ENCODE peak calls at places on chromosomes 7 and 10, in four cellular contexts. One of them, this sample, is unnamed. For H3K36me3 and H3K4me1, the result is how much of the 10 kb centered on the place peaks cover.

GRCh38 chr10:110273474-110273873 is 31.2 kb downstream of the SMNDC1 start:
- DNase-seq in HCT116: no peak
- DNase-seq in H1: no peak
- DNase-seq in right lobe of liver: peak
- DNase-seq in this sample: no peak

GRCh38 chr7:105130048-105130447 is 116.0 kb downstream of the KMT2E start:
- DNase-seq in right lobe of liver: no peak
- DNase-seq in HCT116: no peak
- DNase-seq in H1: no peak
- DNase-seq in this sample: no peak

GRCh38 chr10:87767253-87767652 is 50.8 kb downstream of the ATAD1 start:
- DNase-seq in HCT116: no peak
- DNase-seq in right lobe of liver: no peak
- DNase-seq in H1: no peak
- DNase-seq in this sample: no peak

GRCh38 chr7:1567893-1568292 is 1.9 kb downstream of the PSMG3 start:
- DNase-seq in right lobe of liver: no peak
- DNase-seq in HCT116: no peak
- DNase-seq in H1: no peak
- DNase-seq in this sample: no peak

GRCh38 chr7:43022008-43022407 is 89.8 kb downstream of the MRPL32 start:
- DNase-seq in H1: no peak
- DNase-seq in HCT116: no peak
- DNase-seq in right lobe of liver: no peak
- DNase-seq in this sample: no peak

GRCh38 chr10:58010076-58010475 is 257.6 kb downstream of the IPMK start:
- DNase-seq in HCT116: no peak
- DNase-seq in H1: no peak
- DNase-seq in right lobe of liver: no peak
- DNase-seq in this sample: no peak

GRCh38 chr10:52561322-52561721 is 211.3 kb downstream of the MBL2 start:
- DNase-seq in H1: no peak
- DNase-seq in right lobe of liver: no peak
- DNase-seq in HCT116: no peak
- DNase-seq in this sample: no peak

GRCh38 chr7:151437866-151438516 is 1.9 kb downstream of the CRYGN start:
- DNase-seq in HCT116: no peak
- DNase-seq in H1: no peak
- DNase-seq in right lobe of liver: no peak
- DNase-seq in this sample: no peak

GRCh38 chr10:15744217-15744865 is 24.6 kb upstream of the ITGA8 start:
- DNase-seq in HCT116: peak
- DNase-seq in H1: no peak
- DNase-seq in right lobe of liver: no peak
- DNase-seq in this sample: no peak

GRCh38 chr10:77686096-77686495 is 48.5 kb upstream of the KCNMA1 start:
- DNase-seq in right lobe of liver: no peak
- DNase-seq in H1: no peak
- DNase-seq in HCT116: no peak
- DNase-seq in this sample: no peak

GRCh38 chr7:76037310-76037709 is 10.5 kb downstream of the STYXL1 start:
- DNase-seq in HCT116: no peak
- DNase-seq in right lobe of liver: no peak
- DNase-seq in H1: no peak
- DNase-seq in this sample: no peak

GRCh38 chr10:101845903-101846302 is 2.3 kb upstream of the KCNIP2 start:
- DNase-seq in H1: no peak
- DNase-seq in right lobe of liver: no peak
- DNase-seq in HCT116: no peak
- DNase-seq in this sample: no peak

GRCh38 chr10:101840102-101840684 is 3.4 kb downstream of the KCNIP2 start:
- DNase-seq in HCT116: no peak
- DNase-seq in H1: no peak
- DNase-seq in right lobe of liver: no peak
- DNase-seq in this sample: no peak

GRCh38 chr10:101840741-101841453 is 2.7 kb downstream of the KCNIP2 start:
- DNase-seq in H1: no peak
- DNase-seq in HCT116: peak
- DNase-seq in right lobe of liver: peak
- DNase-seq in this sample: no peak

GRCh38 chr10:101841826-101842225 is 1.8 kb downstream of the KCNIP2 start:
- DNase-seq in right lobe of liver: no peak
- DNase-seq in H1: no peak
- DNase-seq in HCT116: no peak
- DNase-seq in this sample: no peak

GRCh38 chr10:101843032-101843991 is at the start of gene KCNIP2:
- DNase-seq in H1: no peak
- DNase-seq in right lobe of liver: peak
- DNase-seq in HCT116: no peak
- DNase-seq in this sample: no peak
- H3K4me3 ChIP-seq in H1: peak
- H3K4me3 ChIP-seq in right lobe of liver: no peak
- H3K4me3 ChIP-seq in HCT116: no peak
- H3K4me3 ChIP-seq in this sample: no peak

GRCh38 chr10:73136627-73137026 is 26.4 kb downstream of the NUDT13 start:
- DNase-seq in HCT116: no peak
- DNase-seq in H1: no peak
- DNase-seq in right lobe of liver: no peak
- DNase-seq in this sample: no peak
- H3K36me3 ChIP-seq in HCT116: under half
- H3K36me3 ChIP-seq in H1: under half
- H3K36me3 ChIP-seq in right lobe of liver: under half
- H3K36me3 ChIP-seq in this sample: half or more

DNA sequence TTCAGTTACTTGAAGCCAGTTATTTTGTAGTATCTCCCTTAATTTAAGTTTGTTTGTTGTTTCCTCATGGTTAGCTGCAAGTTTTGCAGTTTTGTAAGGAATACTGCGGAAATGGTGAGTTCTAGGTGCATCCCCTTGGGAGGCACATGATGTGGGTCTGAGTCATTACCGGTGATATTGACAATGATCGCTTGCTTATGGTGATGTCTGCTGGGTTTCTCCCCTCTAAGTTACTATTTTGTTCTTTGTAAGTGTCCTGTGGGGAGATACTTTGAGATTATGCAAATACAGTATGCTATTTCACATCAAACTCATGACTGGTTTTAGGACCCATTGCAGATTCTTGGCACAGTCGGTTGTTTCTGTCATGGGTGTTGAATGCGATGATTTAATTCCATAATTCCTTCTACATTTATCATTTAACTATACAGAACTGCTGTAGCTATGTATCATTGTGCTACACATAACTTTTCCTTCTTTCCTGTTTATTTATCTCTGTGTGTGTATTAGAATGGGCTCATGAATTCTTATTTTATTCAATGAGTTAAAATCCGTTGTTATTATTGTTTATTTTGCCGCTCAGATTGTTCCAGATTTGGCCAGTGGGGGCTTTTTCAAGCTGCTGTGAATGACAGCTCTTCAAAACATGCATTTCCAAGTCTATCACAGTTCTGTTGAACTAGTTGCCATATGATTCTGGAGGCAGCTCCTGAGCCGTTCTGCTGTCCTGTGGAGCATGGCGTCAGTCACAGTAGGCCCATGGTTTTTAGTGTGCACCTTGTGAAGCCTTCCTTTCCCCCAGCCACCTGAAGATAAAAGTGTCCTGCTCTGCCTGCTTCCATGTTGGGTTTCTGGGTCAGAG is 18.4 kb downstream of the TSPAN14 start:
- DNase-seq in right lobe of liver: no peak
- DNase-seq in H1: no peak
- DNase-seq in HCT116: no peak
- DNase-seq in this sample: peak
- H3K4me1 ChIP-seq in right lobe of liver: under half
- H3K4me1 ChIP-seq in H1: under half
- H3K4me1 ChIP-seq in HCT116: half or more
- H3K4me1 ChIP-seq in this sample: half or more

DNA sequence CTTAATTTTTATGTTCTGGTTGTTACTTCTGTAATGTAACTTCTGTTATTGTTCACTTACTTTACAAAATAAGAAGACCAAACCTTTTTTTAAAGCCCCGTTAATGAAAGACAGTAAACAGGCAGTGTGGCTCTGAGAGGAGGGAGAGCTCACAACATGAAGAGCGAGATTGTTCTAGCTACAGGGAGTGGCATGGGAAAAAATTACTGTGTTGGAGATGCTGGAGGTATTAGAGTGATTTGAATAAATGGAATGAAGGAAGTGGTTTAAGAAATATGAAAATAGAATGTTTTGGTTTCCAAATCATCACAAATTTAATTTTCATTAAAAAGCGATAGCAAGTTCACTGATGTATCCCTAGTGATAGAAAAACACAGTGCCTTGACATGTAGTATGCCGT is 31.8 kb downstream of the REEP3 start:
- DNase-seq in right lobe of liver: no peak
- DNase-seq in HCT116: peak
- DNase-seq in H1: no peak
- DNase-seq in this sample: no peak
- H3K4me3 ChIP-seq in right lobe of liver: no peak
- H3K4me3 ChIP-seq in HCT116: peak
- H3K4me3 ChIP-seq in H1: no peak
- H3K4me3 ChIP-seq in this sample: no peak

DNA sequence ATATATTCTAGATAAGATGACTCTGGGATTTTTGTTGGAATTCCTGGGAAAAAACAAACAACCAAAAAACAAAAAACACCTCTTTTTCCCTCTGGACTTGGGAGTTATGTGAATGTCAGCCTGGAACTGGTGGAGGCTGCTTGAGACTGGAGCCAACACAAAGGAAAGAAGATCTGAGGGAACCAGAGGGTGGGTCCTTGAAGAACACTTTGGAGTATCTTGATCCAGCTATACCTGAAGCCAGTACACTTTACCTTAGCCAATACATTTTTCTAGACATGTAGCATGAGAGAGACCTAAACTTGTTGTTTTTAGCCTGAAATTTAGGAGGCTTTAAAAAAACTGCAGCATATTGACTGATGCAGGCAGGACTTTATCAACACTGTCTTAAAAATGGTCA is 5.9 kb upstream of the LAMB1 start:
- DNase-seq in HCT116: no peak
- DNase-seq in H1: no peak
- DNase-seq in right lobe of liver: no peak
- DNase-seq in this sample: no peak
- H3K36me3 ChIP-seq in HCT116: under half
- H3K36me3 ChIP-seq in H1: under half
- H3K36me3 ChIP-seq in right lobe of liver: under half
- H3K36me3 ChIP-seq in this sample: under half

DNA sequence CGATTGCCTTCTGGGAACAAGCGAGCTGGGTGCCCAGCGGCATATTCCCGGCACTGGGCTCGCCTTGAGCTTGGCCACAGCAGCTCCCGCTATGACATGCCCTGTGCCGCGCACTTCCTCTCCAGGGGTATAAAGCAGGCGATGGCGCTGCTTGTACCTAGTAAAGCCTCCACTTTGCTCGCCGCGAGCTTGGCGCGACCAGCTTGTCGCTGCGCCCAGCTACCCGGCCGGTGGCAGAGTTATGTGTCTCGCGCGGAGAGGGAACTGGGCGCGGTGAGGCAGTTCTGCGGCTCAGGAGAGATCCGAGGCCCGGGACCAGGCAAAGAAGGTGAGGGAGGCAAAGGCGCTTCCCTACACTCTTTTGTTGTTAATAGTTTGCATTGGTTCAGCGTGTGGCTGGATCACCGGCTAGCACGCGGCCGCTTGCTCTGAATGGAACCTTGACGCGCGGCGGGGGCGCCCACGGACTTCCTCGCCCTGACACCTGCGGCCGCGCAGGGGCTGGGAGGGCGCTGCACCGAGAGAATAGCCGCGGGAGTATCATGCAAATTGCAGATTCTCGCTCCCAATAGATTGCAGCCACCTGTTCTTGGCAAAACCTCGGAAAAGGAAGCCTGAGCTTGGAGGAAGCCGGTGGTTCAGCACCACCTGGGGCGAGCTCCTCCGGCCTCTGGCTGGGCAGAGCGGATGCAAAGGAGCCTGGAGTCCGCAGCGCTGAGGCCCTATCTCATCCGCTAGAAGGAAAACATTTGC is 3.0 kb upstream of the BUB3 start:
- DNase-seq in HCT116: no peak
- DNase-seq in right lobe of liver: peak
- DNase-seq in H1: no peak
- DNase-seq in this sample: no peak
- H3K4me1 ChIP-seq in HCT116: under half
- H3K4me1 ChIP-seq in right lobe of liver: under half
- H3K4me1 ChIP-seq in H1: under half
- H3K4me1 ChIP-seq in this sample: under half

GRCh38 chr10:11212686-11213085 is 195.0 kb downstream of the CELF2 start:
- DNase-seq in HCT116: no peak
- DNase-seq in right lobe of liver: no peak
- DNase-seq in H1: no peak
- DNase-seq in this sample: no peak
- H3K4me3 ChIP-seq in HCT116: no peak
- H3K4me3 ChIP-seq in right lobe of liver: no peak
- H3K4me3 ChIP-seq in H1: no peak
- H3K4me3 ChIP-seq in this sample: no peak

GRCh38 chr7:36404639-36405408 is 15.2 kb downstream of the ANLN start:
- DNase-seq in H1: no peak
- DNase-seq in HCT116: no peak
- DNase-seq in right lobe of liver: no peak
- DNase-seq in this sample: no peak
- H3K36me3 ChIP-seq in H1: under half
- H3K36me3 ChIP-seq in HCT116: half or more
- H3K36me3 ChIP-seq in right lobe of liver: under half
- H3K36me3 ChIP-seq in this sample: half or more

DNA sequence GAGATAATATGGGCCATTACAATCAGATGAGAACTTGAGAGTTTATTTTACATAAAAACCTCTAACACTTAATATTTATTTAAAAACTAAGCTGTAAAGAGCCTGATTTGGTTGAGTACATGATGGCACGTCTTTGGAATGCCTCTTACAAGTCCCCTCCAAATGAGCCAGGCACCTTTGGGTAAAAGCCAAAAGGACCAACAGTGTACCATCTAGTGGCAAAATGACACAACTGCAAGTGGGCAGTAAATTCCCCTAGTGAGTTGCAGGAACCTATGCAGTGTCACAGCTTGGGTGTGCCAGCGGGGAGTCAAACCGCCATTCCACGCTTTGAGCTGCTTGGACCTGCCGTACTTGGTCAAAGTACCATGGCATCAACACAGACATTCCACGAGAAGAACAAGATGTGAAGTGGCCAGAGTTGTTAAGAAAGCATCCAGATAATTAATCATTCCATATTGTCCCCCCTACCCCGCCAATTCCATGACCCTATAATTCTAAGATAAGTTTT is 115.3 kb downstream of the SORBS1 start:
- DNase-seq in right lobe of liver: no peak
- DNase-seq in HCT116: peak
- DNase-seq in H1: peak
- DNase-seq in this sample: no peak
- H3K4me1 ChIP-seq in right lobe of liver: under half
- H3K4me1 ChIP-seq in HCT116: under half
- H3K4me1 ChIP-seq in H1: under half
- H3K4me1 ChIP-seq in this sample: under half